ENCODE peak calls at places on chromosome 6, in eight cellular contexts. M is Calu3, V is right atrium auricular region, H is HL-60, J is hepatocyte, K is astrocyte of the spinal cord, S is ovary, Q is fibroblast of pulmonary artery. O is an unnamed sample.

GRCh38 chr6:83847179-83847578 is 6.0 kb upstream of the RIPPLY2 start:
- DNase-seq in M (no peak), V (no peak), H (no peak), J (no peak), K (no peak), S (no peak), Q (no peak), O (no peak)

GRCh38 chr6:113873043-113873667 is 16.0 kb downstream of the MARCKS start:
- DNase-seq in M (peak), V (no peak), H (peak), J (peak), K (no peak), S (peak), Q (no peak), O (no peak)

GRCh38 chr6:35302604-35303218 is 5.1 kb downstream of the DEF6 start:
- DNase-seq in M (peak), V (no peak), H (peak), J (peak), K (peak), S (no peak), Q (peak), O (no peak)

GRCh38 chr6:134174790-134175531 is 122.5 kb upstream of the SLC2A12 start:
- DNase-seq in M (peak), V (peak), H (peak), J (peak), K (peak), S (peak), Q (peak), O (peak)

GRCh38 chr6:110853754-110854477 is 20.7 kb upstream of the AMD1 start:
- DNase-seq in M (no peak), V (no peak), H (peak), J (no peak), K (no peak), S (no peak), Q (no peak), O (peak)

GRCh38 chr6:37784585-37784967 is 35.0 kb upstream of the ZFAND3 start:
- DNase-seq in M (no peak), V (no peak), H (no peak), J (no peak), K (no peak), S (no peak), Q (no peak), O (no peak)

GRCh38 chr6:150406948-150407347 is 38.1 kb downstream of the IYD start:
- DNase-seq in M (no peak), V (no peak), H (no peak), J (no peak), K (no peak), S (no peak), Q (peak), O (no peak)

GRCh38 chr6:21636876-21637275 is 43.3 kb downstream of the SOX4 start:
- DNase-seq in M (no peak), V (no peak), H (no peak), J (no peak), K (no peak), S (no peak), Q (peak), O (no peak)

GRCh38 chr6:2245103-2245953 is at the start of gene GMDS:
- DNase-seq in M (peak), V (peak), H (peak), J (peak), K (peak), S (peak), Q (peak), O (peak)
- TF ChIP-seq CTCF in M (no peak), V (no peak), H (no peak), J (no peak), K (no peak), S (peak), Q (no peak), O (no peak)

DNA sequence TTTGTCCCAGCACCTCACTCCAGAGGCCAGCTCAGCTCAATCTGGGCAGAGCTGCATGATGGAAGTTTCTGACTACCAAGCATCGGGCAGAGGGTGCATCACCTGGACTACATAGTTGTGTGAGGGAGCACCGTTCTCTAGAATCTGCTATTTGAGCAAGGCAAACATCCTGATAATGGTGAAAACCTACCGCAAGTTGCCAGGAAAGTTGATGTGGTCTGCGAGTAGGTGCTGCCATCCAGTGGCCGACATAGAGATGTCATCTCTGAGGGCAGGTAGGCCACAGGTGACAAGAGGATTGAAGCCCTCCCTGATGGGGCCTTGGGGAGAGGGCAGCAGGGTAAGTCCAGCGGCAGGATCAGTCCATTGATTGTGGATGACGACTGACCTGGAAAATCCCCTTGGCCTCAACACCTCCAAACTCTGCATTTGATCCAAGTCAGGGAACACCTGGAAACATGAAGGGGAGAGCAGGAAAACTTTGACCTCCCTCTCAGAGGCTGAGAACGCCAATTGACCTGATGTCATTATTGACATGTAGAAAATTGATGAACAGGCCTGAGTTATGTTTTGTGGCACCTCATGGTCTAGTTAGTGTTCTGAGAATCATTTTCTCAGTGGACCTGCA is 3.9 kb upstream of the LPA start:
- DNase-seq in M (peak), V (no peak), H (peak), J (peak), K (no peak), S (no peak), Q (no peak), O (no peak)
- TF ChIP-seq CTCF in M (peak), V (peak), H (peak), J (peak), K (no peak), S (no peak), Q (no peak), O (peak)

GRCh38 chr6:55974688-55975087 is 99.3 kb upstream of the BMP5 start:
- DNase-seq in M (no peak), V (no peak), H (no peak), J (no peak), K (no peak), S (no peak), Q (peak), O (no peak)
- TF ChIP-seq CTCF in M (no peak), V (no peak), H (no peak), J (no peak), K (no peak), S (no peak), Q (no peak), O (no peak)

DNA sequence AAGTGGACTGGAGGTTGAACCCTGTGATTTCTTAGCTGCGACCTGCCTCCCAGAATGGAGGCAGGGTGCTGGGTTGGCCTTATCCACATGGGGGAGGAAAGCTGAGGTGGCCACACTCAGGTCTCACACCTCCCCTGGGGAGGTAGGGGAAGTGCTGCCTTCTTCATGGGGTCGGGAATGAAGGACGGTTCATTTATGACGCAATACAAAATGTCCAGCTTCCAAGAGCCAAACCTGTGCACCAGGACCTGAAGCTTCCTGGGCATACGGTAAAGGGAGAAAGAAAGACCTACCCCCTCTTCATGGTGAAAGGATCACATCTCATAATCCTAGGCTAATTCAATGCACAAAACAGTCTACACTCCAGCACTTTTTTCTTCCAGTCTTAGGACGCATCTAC is 150.6 kb upstream of the CDYL start:
- DNase-seq in M (no peak), V (no peak), H (no peak), J (no peak), K (no peak), S (no peak), Q (no peak), O (no peak)
- TF ChIP-seq CTCF in M (no peak), V (no peak), H (no peak), J (no peak), K (no peak), S (no peak), Q (no peak), O (no peak)

GRCh38 chr6:127207591-127208120 is 59.0 kb upstream of the RNF146 start:
- DNase-seq in M (no peak), V (no peak), H (no peak), J (no peak), K (peak), S (no peak), Q (peak), O (no peak)

GRCh38 chr6:127204278-127204677 is 62.4 kb upstream of the RNF146 start:
- DNase-seq in M (no peak), V (no peak), H (peak), J (no peak), K (no peak), S (no peak), Q (no peak), O (no peak)

GRCh38 chr6:127202676-127203075 is 64.0 kb upstream of the RNF146 start:
- DNase-seq in M (no peak), V (no peak), H (no peak), J (no peak), K (no peak), S (no peak), Q (no peak), O (no peak)

GRCh38 chr6:127205031-127205430 is 61.6 kb upstream of the RNF146 start:
- DNase-seq in M (no peak), V (no peak), H (no peak), J (no peak), K (no peak), S (no peak), Q (no peak), O (no peak)

GRCh38 chr6:127206531-127207065 is 60.1 kb upstream of the RNF146 start:
- DNase-seq in M (no peak), V (no peak), H (no peak), J (no peak), K (no peak), S (no peak), Q (peak), O (no peak)
- TF ChIP-seq CTCF in M (no peak), V (no peak), H (no peak), J (no peak), K (no peak), S (no peak), Q (no peak), O (no peak)

DNA sequence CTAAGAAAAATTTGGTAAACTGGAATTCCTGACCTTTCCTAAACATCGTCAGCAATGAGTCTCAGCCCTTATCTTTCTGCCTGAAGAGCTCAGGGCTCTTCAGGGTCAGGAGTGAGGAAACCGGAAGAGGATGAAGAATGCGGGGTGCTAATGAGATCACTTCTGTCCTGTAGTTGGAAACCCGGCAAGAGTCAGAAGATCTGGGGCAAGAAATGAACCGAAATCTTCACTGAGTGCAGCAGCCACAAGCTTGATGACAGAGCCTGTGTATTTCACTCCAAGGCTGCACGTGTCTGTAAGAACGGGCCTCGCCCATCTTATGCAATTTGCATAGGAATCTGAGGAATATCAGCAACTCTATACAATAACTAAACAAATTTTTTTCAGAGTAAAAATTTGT is 60.4 kb upstream of the QKI start:
- DNase-seq in M (no peak), V (peak), H (no peak), J (no peak), K (no peak), S (no peak), Q (peak), O (no peak)
- TF ChIP-seq CTCF in M (no peak), V (no peak), H (no peak), J (no peak), K (no peak), S (no peak), Q (no peak), O (no peak)